ENCODE peak calls at places on chromosomes 7 and 10, in five cellular contexts. J is K562; O is CD8-positive, alpha-beta T cell; H is A549; X is lower lobe of right lung. U is an unnamed sample.

GRCh38 chr7:155644971-155645509 is 579 bp downstream of the RBM33 start:
- DNase-seq in J (peak; percentile 87), O (peak; percentile 43), H (peak; percentile 43), X (peak; percentile 59), U (no peak)

GRCh38 chr10:96768136-96768535 is 47.8 kb upstream of the PIK3AP1 start:
- DNase-seq in J (no peak), O (no peak), H (no peak), X (no peak), U (no peak)

GRCh38 chr7:8236781-8237407 is 25.1 kb downstream of the ICA1 start:
- DNase-seq in J (no peak), O (no peak), H (no peak), X (no peak), U (no peak)

GRCh38 chr7:113698556-113699220 is 220.1 kb downstream of the PPP1R3A start:
- DNase-seq in J (peak; percentile 9), O (no peak), H (no peak), X (no peak), U (no peak)

GRCh38 chr7:1269336-1269890 is 36.7 kb downstream of the UNCX start:
- DNase-seq in J (no peak), O (no peak), H (no peak), X (peak; percentile 38), U (no peak)

GRCh38 chr10:92839191-92840085 is 8.9 kb upstream of the EXOC6 start:
- DNase-seq in J (peak; percentile 74), O (peak; percentile 46), H (peak; percentile 47), X (peak; percentile 79), U (no peak)

GRCh38 chr10:124378817-124379510 is 39.8 kb downstream of the OAT start:
- DNase-seq in J (no peak), O (no peak), H (peak; percentile 34), X (no peak), U (peak; percentile 69)

GRCh38 chr7:119996634-119997033 is 276.3 kb upstream of the KCND2 start:
- DNase-seq in J (no peak), O (no peak), H (no peak), X (no peak), U (peak; percentile 10)

GRCh38 chr7:41581041-41581440 is 121.8 kb downstream of the INHBA start:
- DNase-seq in J (no peak), O (no peak), H (no peak), X (no peak), U (no peak)

GRCh38 chr7:138434458-138435093 is 25.5 kb upstream of the TRIM24 start:
- DNase-seq in J (no peak), O (no peak), H (no peak), X (no peak), U (no peak)

GRCh38 chr7:18715988-18716387 is 220.4 kb downstream of the HDAC9 start:
- DNase-seq in J (no peak), O (no peak), H (no peak), X (no peak), U (no peak)

GRCh38 chr10:13191362-13191761 is 30.0 kb downstream of the MCM10 start:
- DNase-seq in J (no peak), O (no peak), H (no peak), X (no peak), U (no peak)

GRCh38 chr7:151900591-151901312 is 23.8 kb upstream of the PRKAG2 start:
- DNase-seq in J (no peak), O (no peak), H (no peak), X (no peak), U (no peak)

GRCh38 chr10:35876248-35876647 is 234.2 kb upstream of the FZD8 start:
- DNase-seq in J (no peak), O (no peak), H (peak; percentile 10), X (no peak), U (no peak)

GRCh38 chr7:30470783-30471182 is 7.8 kb downstream of the NOD1 start:
- DNase-seq in J (peak; percentile 33), O (no peak), H (no peak), X (peak; percentile 61), U (no peak)

GRCh38 chr10:102997998-102998397 is 79.9 kb downstream of the CNNM2 start:
- DNase-seq in J (no peak), O (no peak), H (peak; percentile 18), X (no peak), U (no peak)

GRCh38 chr10:93420091-93420490 is 62.0 kb downstream of the MYOF start:
- DNase-seq in J (no peak), O (no peak), H (no peak), X (no peak), U (no peak)

GRCh38 chr10:5509236-5509635 is 9.9 kb upstream of the CALML5 start:
- DNase-seq in J (no peak), O (no peak), H (no peak), X (no peak), U (no peak)

GRCh38 chr10:57338823-57339558 is 928.7 kb downstream of the IPMK start:
- DNase-seq in J (peak; percentile 13), O (no peak), H (peak; percentile 18), X (no peak), U (no peak)

GRCh38 chr7:79713281-79713680 is 259.8 kb upstream of the MAGI2 start:
- DNase-seq in J (no peak), O (no peak), H (no peak), X (no peak), U (no peak)

GRCh38 chr10:110857265-110858158 is 14.2 kb upstream of the PDCD4 start:
- DNase-seq in J (no peak), O (peak; percentile 16), H (no peak), X (no peak), U (peak; percentile 52)

GRCh38 chr7:139995034-139995915 is 67.5 kb downstream of the PARP12 start:
- DNase-seq in J (no peak), O (no peak), H (no peak), X (no peak), U (no peak)

GRCh38 chr10:130357226-130357625 is 221.0 kb downstream of the GLRX3 start:
- DNase-seq in J (no peak), O (no peak), H (no peak), X (no peak), U (no peak)

GRCh38 chr7:134452991-134453473 is 5.9 kb downstream of the AKR1B1 start:
- DNase-seq in J (no peak), O (no peak), H (no peak), X (no peak), U (no peak)

GRCh38 chr10:78892383-78893191 is 176.2 kb upstream of the ZMIZ1 start:
- DNase-seq in J (no peak), O (peak; percentile 1), H (no peak), X (no peak), U (no peak)
- H3K27ac ChIP-seq in J (no peak overlapping the region), O (no peak overlapping the region), H (no peak overlapping the region), X (no peak overlapping the region), U (no peak overlapping the region)

GRCh38 chr10:118776960-118777359 is 22.2 kb upstream of the CACUL1 start:
- DNase-seq in J (no peak), O (no peak), H (no peak), X (no peak), U (no peak)

GRCh38 chr10:118778727-118779126 is 24.0 kb upstream of the CACUL1 start:
- DNase-seq in J (no peak), O (no peak), H (no peak), X (no peak), U (no peak)

GRCh38 chr10:118785566-118785965 is 30.8 kb upstream of the CACUL1 start:
- DNase-seq in J (no peak), O (no peak), H (no peak), X (no peak), U (no peak)

GRCh38 chr10:118783776-118784542 is 29.2 kb upstream of the CACUL1 start:
- DNase-seq in J (no peak), O (no peak), H (no peak), X (no peak), U (no peak)

GRCh38 chr10:118781536-118781935 is 26.8 kb upstream of the CACUL1 start:
- DNase-seq in J (no peak), O (no peak), H (no peak), X (no peak), U (no peak)
- H3K27ac ChIP-seq in J (no peak overlapping the region), O (no peak overlapping the region), H (no peak overlapping the region), X (no peak overlapping the region), U (no peak overlapping the region)

GRCh38 chr10:58453098-58453497 is 59.6 kb upstream of the BICC1 start:
- DNase-seq in J (no peak), O (no peak), H (no peak), X (no peak), U (no peak)

GRCh38 chr10:58459069-58459468 is 53.6 kb upstream of the BICC1 start:
- DNase-seq in J (no peak), O (no peak), H (no peak), X (no peak), U (no peak)

GRCh38 chr10:58460157-58460556 is 52.5 kb upstream of the BICC1 start:
- DNase-seq in J (no peak), O (no peak), H (no peak), X (no peak), U (no peak)

GRCh38 chr10:58456180-58456579 is 56.5 kb upstream of the BICC1 start:
- DNase-seq in J (no peak), O (no peak), H (no peak), X (no peak), U (no peak)

GRCh38 chr10:58457761-58458616 is 54.7 kb upstream of the BICC1 start:
- DNase-seq in J (no peak), O (no peak), H (no peak), X (no peak), U (no peak)
- H3K27ac ChIP-seq in J (no peak overlapping the region), O (no peak overlapping the region), H (no peak overlapping the region), X (peak overlapping the region; percentile 31), U (no peak overlapping the region)

GRCh38 chr7:36594445-36594844 is 129.8 kb downstream of the AOAH start:
- DNase-seq in J (no peak), O (no peak), H (no peak), X (no peak), U (no peak)

GRCh38 chr7:36600314-36600682 is 124.0 kb downstream of the AOAH start:
- DNase-seq in J (no peak), O (no peak), H (no peak), X (peak; percentile 67), U (no peak)

GRCh38 chr7:36598056-36598675 is 126.1 kb downstream of the AOAH start:
- DNase-seq in J (no peak), O (no peak), H (no peak), X (no peak), U (no peak)

GRCh38 chr7:36599645-36600313 is 124.5 kb downstream of the AOAH start:
- DNase-seq in J (no peak), O (no peak), H (no peak), X (no peak), U (no peak)

DNA sequence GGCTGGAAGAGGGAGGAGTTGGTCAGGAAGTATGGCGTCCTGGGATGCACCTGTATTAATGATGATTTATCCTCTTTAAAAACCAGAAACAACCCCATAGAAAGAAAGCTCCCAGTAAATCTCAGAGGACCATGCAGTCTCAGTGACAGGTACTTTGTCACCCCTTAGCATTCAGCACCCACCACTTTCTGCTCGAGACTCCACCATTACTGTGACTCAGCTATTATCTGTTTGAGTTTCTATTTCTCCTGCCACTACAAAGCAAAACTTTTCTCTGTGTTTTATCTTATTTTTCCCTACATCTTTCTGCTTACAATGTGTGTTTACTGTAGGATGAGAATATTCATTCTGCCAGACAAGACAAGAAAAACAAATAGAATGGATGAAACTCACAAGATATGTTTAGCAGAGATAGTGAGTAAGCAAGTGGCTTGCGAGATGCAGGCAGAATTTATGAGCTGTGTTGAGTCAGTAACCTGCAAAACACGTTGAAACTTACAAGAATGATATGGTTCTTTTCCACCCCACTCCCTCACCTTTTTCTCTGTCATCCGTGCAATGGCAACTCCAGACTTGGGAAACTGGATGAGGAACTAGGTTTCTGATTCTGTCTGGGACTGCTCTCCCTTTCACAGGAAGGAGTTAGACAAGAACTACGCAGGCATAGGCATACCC is 127.1 kb downstream of the AOAH start:
- DNase-seq in J (peak; percentile 16), O (no peak), H (no peak), X (no peak), U (peak; percentile 82)
- H3K27ac ChIP-seq in J (no peak overlapping the region), O (no peak overlapping the region), H (peak overlapping the region; percentile 63), X (no peak overlapping the region), U (peak overlapping the region; percentile 31)

GRCh38 chr7:126699707-126700106 is 553.0 kb downstream of the GRM8 start:
- DNase-seq in J (peak; percentile 14), O (no peak), H (no peak), X (no peak), U (no peak)
- H3K27ac ChIP-seq in J (peak overlapping the region; percentile 93), O (no peak overlapping the region), H (peak overlapping the region; percentile 25), X (no peak overlapping the region), U (peak overlapping the region; percentile 84)